ENCODE peak calls at places on chromosomes 16 and 17, in six cellular contexts. R, F, H, T, C and Q are unnamed samples.

GRCh38 chr17:66459811-66460270 is 157.4 kb downstream of the PRKCA start:
- DNase-seq in F (peak; percentile 40), R (peak; percentile 97), C (peak; percentile 93), T (peak; percentile 99), H (peak; percentile 88), Q (peak; percentile 95)

GRCh38 chr16:57061084-57061905 is 31.1 kb upstream of the CPNE2 start:
- DNase-seq in F (peak; percentile 76), T (peak; percentile 19), R (no peak), H (peak; percentile 53), C (no peak), Q (peak; percentile 49)

GRCh38 chr17:57739402-57740224 is 5.5 kb downstream of the CCDC182 start:
- DNase-seq in R (no peak), T (no peak), F (no peak), H (no peak), C (no peak), Q (peak; percentile 11)

GRCh38 chr17:78131172-78132085 is 858 bp downstream of the TMC8 start:
- DNase-seq in F (no peak), R (no peak), C (no peak), T (no peak), H (no peak), Q (no peak)

GRCh38 chr17:40113110-40113960 is 8.4 kb upstream of the MSL1 start:
- DNase-seq in C (peak; percentile 77), R (peak; percentile 92), H (peak; percentile 78), T (peak; percentile 95), F (peak; percentile 91), Q (peak; percentile 95)

GRCh38 chr17:34979650-34980352 is 511 bp upstream of the LIG3 start:
- DNase-seq in T (peak; percentile 22), H (no peak), R (no peak), F (no peak), C (no peak), Q (no peak)

GRCh38 chr17:8707591-8708453 is 36.8 kb downstream of the CCDC42 start:
- DNase-seq in R (no peak), T (no peak), H (no peak), F (no peak), C (no peak), Q (peak; percentile 68)

GRCh38 chr17:40678902-40679522 is 14.0 kb upstream of the KRT222 start:
- DNase-seq in T (no peak), R (no peak), C (no peak), F (no peak), H (no peak), Q (no peak)

GRCh38 chr16:22192261-22193133 is 13.6 kb upstream of the EEF2K start:
- DNase-seq in T (peak; percentile 91), C (no peak), R (peak; percentile 93), H (peak; percentile 65), F (peak; percentile 77), Q (peak; percentile 81)

GRCh38 chr17:7852919-7853692 is 1.8 kb upstream of the TMEM88 start:
- DNase-seq in R (no peak), F (no peak), T (no peak), H (no peak), C (no peak), Q (no peak)

GRCh38 chr17:36752096-36752888 is 150.9 kb downstream of the MRM1 start:
- DNase-seq in F (no peak), T (no peak), C (no peak), R (no peak), H (no peak), Q (no peak)

GRCh38 chr16:1502092-1503004 is 9.2 kb downstream of the TELO2 start:
- DNase-seq in F (no peak), R (no peak), C (no peak), H (no peak), T (no peak), Q (no peak)

GRCh38 chr17:28953444-28954118 is 2.3 kb upstream of the PHF12 start:
- DNase-seq in F (no peak), H (no peak), C (no peak), R (peak; percentile 47), T (peak; percentile 45), Q (no peak)

GRCh38 chr16:48383204-48383876 is 1.9 kb downstream of the SIAH1 start:
- DNase-seq in H (peak; percentile 25), F (no peak), T (peak; percentile 48), C (no peak), R (no peak), Q (no peak)

GRCh38 chr17:40647549-40648325 is at the start of gene SMARCE1:
- DNase-seq in T (peak; percentile 67), R (peak; percentile 66), C (no peak), H (peak; percentile 10), F (peak; percentile 74), Q (peak; percentile 32)

GRCh38 chr16:2523801-2524231 is 3.6 kb downstream of the AMDHD2 start:
- DNase-seq in C (no peak), H (no peak), F (no peak), T (no peak), R (no peak), Q (no peak)

GRCh38 chr16:678858-679807 is 1.1 kb upstream of the STUB1 start:
- DNase-seq in C (no peak), H (no peak), R (no peak), T (peak; percentile 30), F (peak; percentile 76), Q (no peak)

GRCh38 chr17:3740611-3741073 is 16.9 kb downstream of the HASPIN start:
- DNase-seq in C (no peak), F (no peak), R (no peak), H (no peak), T (no peak), Q (no peak)

GRCh38 chr17:81921531-81921862 is 3.5 kb upstream of the SIRT7 start:
- DNase-seq in T (no peak), R (no peak), H (no peak), C (no peak), F (no peak), Q (no peak)
- H3K4me3 ChIP-seq in T (no peak overlapping the region), R (no peak overlapping the region), H (no peak overlapping the region), C (no peak overlapping the region), F (no peak overlapping the region), Q (no peak overlapping the region)

GRCh38 chr16:30670072-30670824 is 12.0 kb downstream of the FBRS start:
- DNase-seq in H (no peak), R (no peak), C (no peak), F (no peak), T (no peak), Q (no peak)
- TF ChIP-seq CTCF in H (no peak), R (peak; percentile 10), C (no peak), F (no peak), T (no peak), Q (no peak)

DNA sequence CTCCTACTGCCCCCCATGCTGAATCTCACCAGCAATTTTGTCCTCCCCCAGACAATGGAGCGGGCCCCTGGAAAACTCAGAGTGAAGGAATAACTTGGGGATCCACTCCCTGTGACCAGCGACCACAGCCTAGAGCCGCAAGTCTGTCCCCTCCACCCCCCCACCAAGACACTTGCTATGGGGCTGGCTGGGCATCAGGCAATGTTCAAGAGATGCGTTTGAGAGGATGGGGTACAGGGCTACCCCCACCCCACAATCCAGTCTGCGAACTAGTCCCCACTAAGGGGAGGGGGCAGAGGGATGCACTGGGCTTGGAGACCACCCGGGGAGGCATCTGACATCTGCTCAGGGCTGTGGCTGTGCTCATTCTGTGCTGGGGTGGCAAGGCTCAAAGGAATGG is 2.4 kb downstream of the PPL start:
- DNase-seq in C (no peak), T (no peak), R (no peak), H (no peak), F (no peak), Q (no peak)
- H3K4me3 ChIP-seq in C (no peak overlapping the region), T (no peak overlapping the region), R (no peak overlapping the region), H (no peak overlapping the region), F (no peak overlapping the region), Q (no peak overlapping the region)

DNA sequence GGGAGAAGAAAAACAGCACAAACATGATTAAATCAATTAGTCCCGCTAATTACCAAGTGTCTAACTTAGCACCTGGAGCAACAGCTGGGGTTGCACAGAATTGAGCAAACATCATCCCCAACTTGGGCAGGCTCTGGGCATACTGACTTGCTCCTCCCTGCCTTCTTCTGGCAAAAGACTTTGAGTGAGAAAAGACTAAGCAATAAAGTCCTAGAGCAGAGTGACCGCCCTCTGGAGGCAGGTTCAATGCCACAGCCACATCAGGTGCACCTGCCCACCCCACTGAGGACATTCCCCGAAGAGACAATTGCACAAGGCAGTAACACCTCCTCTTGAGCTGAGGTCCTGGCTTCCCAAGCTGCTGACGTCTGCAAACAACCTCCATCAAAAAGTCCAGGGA is 358.3 kb downstream of the SOX9 start:
- DNase-seq in C (no peak), R (no peak), F (no peak), T (no peak), H (no peak), Q (no peak)
- TF ChIP-seq CTCF in C (no peak), R (no peak), F (no peak), T (no peak), H (no peak), Q (no peak)

DNA sequence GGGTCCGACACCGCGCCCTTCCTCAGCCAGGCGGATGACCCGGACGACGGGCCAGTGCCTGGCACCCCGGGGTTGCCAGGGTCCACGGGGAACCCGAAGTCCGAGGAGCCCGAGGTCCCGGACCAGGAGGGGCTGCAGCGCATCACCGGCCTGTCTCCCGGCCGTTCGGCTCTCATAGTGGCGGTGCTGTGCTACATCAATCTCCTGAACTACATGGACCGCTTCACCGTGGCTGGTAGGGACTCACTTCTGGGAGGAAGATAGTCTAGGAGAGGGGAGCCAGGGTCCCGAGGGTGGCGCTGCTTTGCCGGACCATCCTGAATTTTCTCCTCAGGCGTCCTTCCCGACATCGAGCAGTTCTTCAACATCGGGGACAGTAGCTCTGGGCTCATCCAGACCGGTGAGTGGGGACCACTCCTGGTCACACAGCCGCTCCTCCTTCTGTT is 603 bp downstream of the SPNS1 start:
- DNase-seq in T (no peak), H (no peak), F (no peak), R (no peak), C (no peak), Q (no peak)
- H3K4me3 ChIP-seq in T (peak overlapping the region; percentile 75), H (peak overlapping the region; percentile 74), F (peak overlapping the region; percentile 96), R (peak overlapping the region; percentile 98), C (peak overlapping the region; percentile 99), Q (peak overlapping the region; percentile 98)